ENCODE peak calls at places on chromosomes 2 and 18, in four cellular contexts. One of them, this sample, is unnamed. For H3K4me1, the result is how much of the 10 kb centered on the place peaks cover.

GRCh38 chr2:137231616-137232015 is 466.3 kb downstream of the THSD7B start:
- DNase-seq in left lung: no peak
- DNase-seq in esophagus squamous epithelium: no peak
- DNase-seq in OCI-LY7: no peak
- DNase-seq in this sample: no peak

GRCh38 chr2:121456325-121456724 is 74.4 kb upstream of the RNU4ATAC start:
- DNase-seq in left lung: no peak
- DNase-seq in esophagus squamous epithelium: no peak
- DNase-seq in OCI-LY7: no peak
- DNase-seq in this sample: no peak

GRCh38 chr2:136327162-136327852 is 209.4 kb upstream of the CXCR4 start:
- DNase-seq in OCI-LY7: peak
- DNase-seq in left lung: no peak
- DNase-seq in esophagus squamous epithelium: no peak
- DNase-seq in this sample: no peak

GRCh38 chr2:152054593-152054992 is 44.3 kb downstream of the CACNB4 start:
- DNase-seq in left lung: no peak
- DNase-seq in OCI-LY7: no peak
- DNase-seq in esophagus squamous epithelium: no peak
- DNase-seq in this sample: no peak

GRCh38 chr2:86704482-86704971 is 15.6 kb upstream of the RMND5A start:
- DNase-seq in esophagus squamous epithelium: no peak
- DNase-seq in OCI-LY7: no peak
- DNase-seq in left lung: no peak
- DNase-seq in this sample: peak

GRCh38 chr18:62759704-62760402 is 44.5 kb downstream of the PHLPP1 start:
- DNase-seq in esophagus squamous epithelium: no peak
- DNase-seq in left lung: no peak
- DNase-seq in OCI-LY7: no peak
- DNase-seq in this sample: no peak

GRCh38 chr2:54534191-54534590 is 78.1 kb downstream of the SPTBN1 start:
- DNase-seq in left lung: no peak
- DNase-seq in OCI-LY7: no peak
- DNase-seq in esophagus squamous epithelium: no peak
- DNase-seq in this sample: no peak

GRCh38 chr2:17208511-17208910 is 309.7 kb downstream of the RAD51AP2 start:
- DNase-seq in left lung: no peak
- DNase-seq in esophagus squamous epithelium: no peak
- DNase-seq in OCI-LY7: no peak
- DNase-seq in this sample: no peak

GRCh38 chr2:120108749-120109148 is 95.9 kb downstream of the EPB41L5 start:
- DNase-seq in left lung: no peak
- DNase-seq in esophagus squamous epithelium: no peak
- DNase-seq in OCI-LY7: no peak
- DNase-seq in this sample: no peak

GRCh38 chr18:3055201-3055600 is 42.3 kb upstream of the LPIN2 start:
- DNase-seq in esophagus squamous epithelium: no peak
- DNase-seq in OCI-LY7: no peak
- DNase-seq in left lung: no peak
- DNase-seq in this sample: no peak

GRCh38 chr2:224909885-224910517 is 132.3 kb downstream of the DOCK10 start:
- DNase-seq in esophagus squamous epithelium: no peak
- DNase-seq in left lung: no peak
- DNase-seq in OCI-LY7: no peak
- DNase-seq in this sample: no peak

GRCh38 chr2:130764821-130765115 is 9.4 kb downstream of the AMER3 start:
- DNase-seq in left lung: no peak
- DNase-seq in esophagus squamous epithelium: no peak
- DNase-seq in OCI-LY7: no peak
- DNase-seq in this sample: no peak

GRCh38 chr2:43475137-43475846 is 120.5 kb downstream of the THADA start:
- DNase-seq in esophagus squamous epithelium: no peak
- DNase-seq in left lung: no peak
- DNase-seq in OCI-LY7: no peak
- DNase-seq in this sample: no peak

GRCh38 chr2:100104718-100105677 is 37.4 kb downstream of the AFF3 start:
- DNase-seq in OCI-LY7: peak
- DNase-seq in left lung: peak
- DNase-seq in esophagus squamous epithelium: no peak
- DNase-seq in this sample: peak

GRCh38 chr2:155223781-155224406 is 525.4 kb downstream of the KCNJ3 start:
- DNase-seq in left lung: no peak
- DNase-seq in esophagus squamous epithelium: no peak
- DNase-seq in OCI-LY7: peak
- DNase-seq in this sample: no peak

GRCh38 chr2:64643838-64644219 is 9.9 kb downstream of the SERTAD2 start:
- DNase-seq in OCI-LY7: no peak
- DNase-seq in esophagus squamous epithelium: no peak
- DNase-seq in left lung: no peak
- DNase-seq in this sample: no peak

GRCh38 chr2:235149240-235149641 is 197.4 kb downstream of the SH3BP4 start:
- DNase-seq in esophagus squamous epithelium: no peak
- DNase-seq in left lung: no peak
- DNase-seq in OCI-LY7: no peak
- DNase-seq in this sample: no peak

GRCh38 chr18:6370886-6371635 is 43.6 kb downstream of the L3MBTL4 start:
- DNase-seq in esophagus squamous epithelium: no peak
- DNase-seq in OCI-LY7: no peak
- DNase-seq in left lung: no peak
- DNase-seq in this sample: peak

DNA sequence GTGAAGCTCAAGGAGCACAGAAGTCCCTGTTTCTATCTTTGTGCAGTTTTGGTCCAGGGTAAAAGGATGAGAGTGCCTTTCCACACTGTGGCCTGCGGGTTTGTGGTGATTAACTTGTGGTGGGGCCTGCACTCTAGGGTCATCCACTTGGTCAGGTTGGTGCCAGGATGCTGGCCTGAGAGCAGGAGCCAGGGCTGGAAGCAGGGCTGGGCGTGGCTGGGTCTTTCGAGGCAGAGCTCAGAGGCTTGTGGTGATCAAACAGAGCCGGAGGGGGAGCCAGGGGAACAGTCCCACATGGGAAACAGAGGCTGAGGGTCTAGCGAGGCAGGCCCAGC is 28.4 kb downstream of the TCF7L1 start:
- DNase-seq in left lung: no peak
- DNase-seq in esophagus squamous epithelium: no peak
- DNase-seq in OCI-LY7: no peak
- DNase-seq in this sample: no peak
- H3K4me1 ChIP-seq in left lung: under half
- H3K4me1 ChIP-seq in esophagus squamous epithelium: under half
- H3K4me1 ChIP-seq in OCI-LY7: under half
- H3K4me1 ChIP-seq in this sample: under half

DNA sequence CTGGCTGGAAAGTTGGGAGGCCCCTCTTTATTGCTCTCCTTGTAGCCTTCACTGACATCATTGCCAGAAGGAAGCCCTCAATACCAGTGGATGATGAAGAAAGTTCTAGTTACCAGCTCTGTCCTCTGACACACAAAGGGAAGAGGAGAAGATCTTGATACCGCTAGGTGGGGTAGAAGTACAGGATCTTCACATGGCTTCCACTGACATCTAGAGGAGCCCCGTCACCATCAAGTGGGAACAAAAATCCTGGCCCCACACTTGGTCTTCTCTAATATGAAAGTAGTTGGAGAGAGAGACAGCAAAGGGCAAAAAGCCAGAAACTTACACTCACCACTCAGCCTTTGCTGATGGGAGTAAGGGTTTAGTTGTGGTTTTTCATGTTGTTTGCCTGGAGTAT is 12.4 kb downstream of the XIRP2 start:
- DNase-seq in OCI-LY7: peak
- DNase-seq in esophagus squamous epithelium: no peak
- DNase-seq in left lung: no peak
- DNase-seq in this sample: no peak
- TF ChIP-seq CTCF in OCI-LY7: peak
- TF ChIP-seq CTCF in esophagus squamous epithelium: no peak
- TF ChIP-seq CTCF in left lung: no peak
- TF ChIP-seq CTCF in this sample: no peak

GRCh38 chr18:32237024-32237423 is 47.2 kb downstream of the MEP1B start:
- DNase-seq in left lung: no peak
- DNase-seq in OCI-LY7: no peak
- DNase-seq in esophagus squamous epithelium: no peak
- DNase-seq in this sample: no peak

GRCh38 chr18:32243358-32243757 is 53.5 kb downstream of the MEP1B start:
- DNase-seq in left lung: no peak
- DNase-seq in esophagus squamous epithelium: no peak
- DNase-seq in OCI-LY7: no peak
- DNase-seq in this sample: no peak

GRCh38 chr18:32242395-32242794 is 52.6 kb downstream of the MEP1B start:
- DNase-seq in left lung: no peak
- DNase-seq in OCI-LY7: no peak
- DNase-seq in esophagus squamous epithelium: no peak
- DNase-seq in this sample: no peak

GRCh38 chr18:32238635-32239268 is 48.9 kb downstream of the MEP1B start:
- DNase-seq in left lung: no peak
- DNase-seq in esophagus squamous epithelium: no peak
- DNase-seq in OCI-LY7: no peak
- DNase-seq in this sample: no peak
- H3K27ac ChIP-seq in left lung: no peak
- H3K27ac ChIP-seq in esophagus squamous epithelium: no peak
- H3K27ac ChIP-seq in OCI-LY7: no peak
- H3K27ac ChIP-seq in this sample: no peak

DNA sequence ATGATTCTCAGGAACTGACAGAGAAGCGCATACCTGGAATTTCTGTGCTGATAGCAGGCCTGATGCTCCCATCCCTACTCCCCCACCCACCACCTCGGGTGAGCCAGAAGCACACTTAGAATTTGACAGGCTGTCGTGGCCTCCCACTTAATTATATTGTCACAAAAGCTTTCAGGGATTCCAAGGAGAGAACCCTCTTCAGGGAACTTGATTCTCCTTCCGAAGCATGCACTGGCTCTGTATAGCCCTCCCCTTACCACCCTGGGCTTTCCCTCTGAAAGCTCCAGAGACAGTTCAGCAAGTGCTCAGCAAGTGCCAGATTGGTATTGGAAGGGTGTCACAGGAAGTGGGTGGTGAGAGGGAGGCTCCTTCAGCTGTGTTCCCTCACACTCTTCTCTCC is 252.5 kb upstream of the SIX2 start:
- DNase-seq in OCI-LY7: peak
- DNase-seq in left lung: no peak
- DNase-seq in esophagus squamous epithelium: no peak
- DNase-seq in this sample: no peak
- H3K4me1 ChIP-seq in OCI-LY7: under half
- H3K4me1 ChIP-seq in left lung: under half
- H3K4me1 ChIP-seq in esophagus squamous epithelium: under half
- H3K4me1 ChIP-seq in this sample: under half

GRCh38 chr2:240664622-240665021 is 18.1 kb downstream of the AQP12B start:
- DNase-seq in OCI-LY7: no peak
- DNase-seq in esophagus squamous epithelium: no peak
- DNase-seq in left lung: no peak
- DNase-seq in this sample: no peak

GRCh38 chr2:240662681-240663080 is 20.0 kb downstream of the AQP12B start:
- DNase-seq in esophagus squamous epithelium: no peak
- DNase-seq in left lung: peak
- DNase-seq in OCI-LY7: no peak
- DNase-seq in this sample: no peak

GRCh38 chr2:240663791-240664190 is 18.9 kb downstream of the AQP12B start:
- DNase-seq in OCI-LY7: no peak
- DNase-seq in esophagus squamous epithelium: no peak
- DNase-seq in left lung: no peak
- DNase-seq in this sample: no peak
- TF ChIP-seq CTCF in OCI-LY7: peak
- TF ChIP-seq CTCF in esophagus squamous epithelium: no peak
- TF ChIP-seq CTCF in left lung: no peak
- TF ChIP-seq CTCF in this sample: no peak

DNA sequence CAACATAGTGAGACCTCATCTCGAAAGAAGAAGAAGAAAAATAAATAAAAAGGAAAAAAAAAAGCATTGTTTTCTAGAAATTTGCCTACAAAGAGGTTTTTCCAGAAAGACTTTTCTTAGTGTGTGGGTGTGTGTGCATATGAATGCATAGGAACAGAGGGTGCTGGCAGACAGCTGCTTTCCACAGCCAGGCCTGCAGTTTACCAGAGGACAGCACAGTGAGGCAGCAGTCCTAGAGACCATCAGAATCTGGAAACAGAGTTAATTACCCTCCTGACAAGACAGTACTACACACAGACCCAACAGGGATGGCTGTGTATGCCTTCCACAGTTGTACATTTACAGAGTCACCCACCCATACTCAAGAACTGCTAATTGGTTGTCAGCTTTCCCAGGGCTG is 104.7 kb downstream of the FEZ2 start:
- DNase-seq in OCI-LY7: no peak
- DNase-seq in esophagus squamous epithelium: no peak
- DNase-seq in left lung: no peak
- DNase-seq in this sample: no peak
- H3K27ac ChIP-seq in OCI-LY7: no peak
- H3K27ac ChIP-seq in esophagus squamous epithelium: no peak
- H3K27ac ChIP-seq in left lung: no peak
- H3K27ac ChIP-seq in this sample: no peak

DNA sequence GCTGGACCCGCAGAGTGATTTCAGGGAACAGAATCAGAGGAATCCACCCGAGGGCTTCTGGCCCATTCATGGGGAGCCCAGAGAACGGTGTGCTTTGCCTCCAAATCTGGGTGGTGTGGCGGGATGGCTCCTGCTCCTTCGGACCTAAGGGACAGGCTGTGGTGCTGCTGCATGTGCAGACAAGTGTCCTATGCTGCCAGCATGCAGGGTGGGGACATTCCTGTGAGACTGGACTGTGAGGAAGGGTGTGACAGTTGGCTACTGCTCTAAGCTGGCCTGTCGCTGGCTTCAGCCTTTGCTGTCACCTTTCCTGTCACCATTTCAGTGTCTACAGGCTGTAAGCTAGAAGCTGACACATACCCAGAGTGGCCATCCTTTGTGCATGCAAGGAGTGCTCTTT is 2.9 kb upstream of the SLC4A3 start:
- DNase-seq in left lung: peak
- DNase-seq in esophagus squamous epithelium: no peak
- DNase-seq in OCI-LY7: no peak
- DNase-seq in this sample: no peak
- H3K4me1 ChIP-seq in left lung: under half
- H3K4me1 ChIP-seq in esophagus squamous epithelium: under half
- H3K4me1 ChIP-seq in OCI-LY7: under half
- H3K4me1 ChIP-seq in this sample: under half

GRCh38 chr2:96574364-96574763 is 37.8 kb downstream of the ARID5A start:
- DNase-seq in OCI-LY7: no peak
- DNase-seq in esophagus squamous epithelium: no peak
- DNase-seq in left lung: no peak
- DNase-seq in this sample: no peak
- TF ChIP-seq CTCF in OCI-LY7: peak
- TF ChIP-seq CTCF in esophagus squamous epithelium: no peak
- TF ChIP-seq CTCF in left lung: no peak
- TF ChIP-seq CTCF in this sample: no peak

DNA sequence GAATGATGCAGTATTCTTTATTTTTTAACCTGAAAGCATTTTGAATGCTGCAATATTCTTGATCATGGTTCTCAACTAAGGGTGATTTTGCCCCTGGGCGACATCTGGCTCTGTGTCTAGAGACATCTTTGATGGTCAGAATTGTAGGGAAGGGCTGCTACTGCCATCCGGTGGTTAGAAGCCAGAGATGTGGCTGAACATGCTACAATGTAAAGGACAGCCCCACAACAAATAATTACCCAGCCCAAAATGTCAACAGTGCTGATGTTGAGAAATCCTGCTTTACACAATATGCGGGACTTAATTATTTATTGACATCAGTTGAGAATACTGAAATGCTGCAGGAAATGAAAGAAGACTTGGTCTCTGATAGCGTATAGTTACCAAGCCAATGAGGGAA is 37.5 kb upstream of the SERPINB2 start:
- DNase-seq in OCI-LY7: peak
- DNase-seq in left lung: no peak
- DNase-seq in esophagus squamous epithelium: no peak
- DNase-seq in this sample: no peak
- H3K27ac ChIP-seq in OCI-LY7: no peak
- H3K27ac ChIP-seq in left lung: no peak
- H3K27ac ChIP-seq in esophagus squamous epithelium: no peak
- H3K27ac ChIP-seq in this sample: no peak